ENCODE peak calls at places on chromosome 17, in ten cellular contexts. One of them, this sample, is unnamed.

GRCh38 chr17:11264183-11264871 is 23.3 kb downstream of the SHISA6 start:
- DNase-seq in posterior vena cava: no peak
- DNase-seq in mesendoderm: peak
- DNase-seq in T-helper 2 cell: no peak
- DNase-seq in bronchial epithelial cell: peak
- DNase-seq in glutamatergic neuron: no peak
- DNase-seq in LHCN-M2: no peak
- DNase-seq in GM12891: no peak
- DNase-seq in Kasumi-1: peak
- DNase-seq in A549: peak
- DNase-seq in this sample: no peak

GRCh38 chr17:63349478-63350000 is 96.6 kb downstream of the CYB561 start:
- DNase-seq in posterior vena cava: no peak
- DNase-seq in mesendoderm: no peak
- DNase-seq in T-helper 2 cell: no peak
- DNase-seq in bronchial epithelial cell: no peak
- DNase-seq in glutamatergic neuron: no peak
- DNase-seq in LHCN-M2: peak
- DNase-seq in GM12891: no peak
- DNase-seq in Kasumi-1: no peak
- DNase-seq in A549: no peak
- DNase-seq in this sample: no peak

GRCh38 chr17:75632863-75633483 is at the start of gene SMIM5:
- DNase-seq in posterior vena cava: peak
- DNase-seq in mesendoderm: peak
- DNase-seq in T-helper 2 cell: peak
- DNase-seq in bronchial epithelial cell: peak
- DNase-seq in glutamatergic neuron: peak
- DNase-seq in LHCN-M2: peak
- DNase-seq in GM12891: peak
- DNase-seq in Kasumi-1: peak
- DNase-seq in A549: peak
- DNase-seq in this sample: peak

GRCh38 chr17:60387666-60388065 is 4.3 kb downstream of the USP32 start:
- DNase-seq in posterior vena cava: no peak
- DNase-seq in mesendoderm: no peak
- DNase-seq in T-helper 2 cell: no peak
- DNase-seq in bronchial epithelial cell: no peak
- DNase-seq in glutamatergic neuron: no peak
- DNase-seq in LHCN-M2: no peak
- DNase-seq in GM12891: no peak
- DNase-seq in Kasumi-1: no peak
- DNase-seq in A549: no peak
- DNase-seq in this sample: no peak

GRCh38 chr17:82752371-82753200 is 721 bp downstream of the TBCD start:
- DNase-seq in posterior vena cava: no peak
- DNase-seq in mesendoderm: no peak
- DNase-seq in T-helper 2 cell: no peak
- DNase-seq in bronchial epithelial cell: no peak
- DNase-seq in glutamatergic neuron: peak
- DNase-seq in LHCN-M2: peak
- DNase-seq in GM12891: peak
- DNase-seq in Kasumi-1: peak
- DNase-seq in A549: no peak
- DNase-seq in this sample: no peak

GRCh38 chr17:55717898-55718735 is 4.5 kb downstream of the TMEM100 start:
- DNase-seq in posterior vena cava: peak
- DNase-seq in mesendoderm: peak
- DNase-seq in T-helper 2 cell: peak
- DNase-seq in bronchial epithelial cell: peak
- DNase-seq in glutamatergic neuron: peak
- DNase-seq in LHCN-M2: peak
- DNase-seq in GM12891: no peak
- DNase-seq in Kasumi-1: peak
- DNase-seq in A549: peak
- DNase-seq in this sample: peak

GRCh38 chr17:31156326-31156725 is 61.5 kb downstream of the NF1 start:
- DNase-seq in posterior vena cava: no peak
- DNase-seq in mesendoderm: no peak
- DNase-seq in T-helper 2 cell: no peak
- DNase-seq in bronchial epithelial cell: no peak
- DNase-seq in glutamatergic neuron: no peak
- DNase-seq in LHCN-M2: peak
- DNase-seq in GM12891: no peak
- DNase-seq in Kasumi-1: no peak
- DNase-seq in A549: no peak
- DNase-seq in this sample: no peak

GRCh38 chr17:46916623-46917022 is 6.3 kb upstream of the GOSR2 start:
- DNase-seq in posterior vena cava: no peak
- DNase-seq in mesendoderm: no peak
- DNase-seq in T-helper 2 cell: no peak
- DNase-seq in bronchial epithelial cell: no peak
- DNase-seq in glutamatergic neuron: no peak
- DNase-seq in LHCN-M2: peak
- DNase-seq in GM12891: no peak
- DNase-seq in Kasumi-1: no peak
- DNase-seq in A549: no peak
- DNase-seq in this sample: no peak

GRCh38 chr17:6823011-6823442 is 8.5 kb downstream of the TEKT1 start:
- DNase-seq in posterior vena cava: no peak
- DNase-seq in mesendoderm: no peak
- DNase-seq in T-helper 2 cell: no peak
- DNase-seq in bronchial epithelial cell: peak
- DNase-seq in glutamatergic neuron: no peak
- DNase-seq in LHCN-M2: peak
- DNase-seq in GM12891: no peak
- DNase-seq in Kasumi-1: no peak
- DNase-seq in A549: peak
- DNase-seq in this sample: no peak

GRCh38 chr17:18191071-18191667 is 7.5 kb downstream of the ALKBH5 start:
- DNase-seq in posterior vena cava: no peak
- DNase-seq in mesendoderm: no peak
- DNase-seq in T-helper 2 cell: no peak
- DNase-seq in bronchial epithelial cell: no peak
- DNase-seq in glutamatergic neuron: no peak
- DNase-seq in LHCN-M2: no peak
- DNase-seq in GM12891: no peak
- DNase-seq in Kasumi-1: no peak
- DNase-seq in A549: no peak
- DNase-seq in this sample: no peak

GRCh38 chr17:13337864-13338371 is 263.8 kb downstream of the HS3ST3A1 start:
- DNase-seq in posterior vena cava: no peak
- DNase-seq in mesendoderm: peak
- DNase-seq in T-helper 2 cell: no peak
- DNase-seq in bronchial epithelial cell: peak
- DNase-seq in glutamatergic neuron: no peak
- DNase-seq in LHCN-M2: peak
- DNase-seq in GM12891: peak
- DNase-seq in Kasumi-1: peak
- DNase-seq in A549: peak
- DNase-seq in this sample: peak

GRCh38 chr17:68036304-68037147 is 991 bp downstream of the KPNA2 start:
- DNase-seq in posterior vena cava: no peak
- DNase-seq in mesendoderm: no peak
- DNase-seq in T-helper 2 cell: no peak
- DNase-seq in bronchial epithelial cell: peak
- DNase-seq in glutamatergic neuron: no peak
- DNase-seq in LHCN-M2: no peak
- DNase-seq in GM12891: no peak
- DNase-seq in Kasumi-1: peak
- DNase-seq in A549: no peak
- DNase-seq in this sample: no peak

GRCh38 chr17:31467502-31468256 is 76.2 kb downstream of the RAB11FIP4 start:
- DNase-seq in posterior vena cava: no peak
- DNase-seq in mesendoderm: no peak
- DNase-seq in T-helper 2 cell: no peak
- DNase-seq in bronchial epithelial cell: no peak
- DNase-seq in glutamatergic neuron: no peak
- DNase-seq in LHCN-M2: no peak
- DNase-seq in GM12891: no peak
- DNase-seq in Kasumi-1: no peak
- DNase-seq in A549: no peak
- DNase-seq in this sample: no peak